ENCODE peak calls at places on chromosomes 4 and X, in six cellular contexts. T, H, V, E, Y and Q are unnamed samples.

GRCh38 chrX:129875669-129876068 is 30.3 kb upstream of the UTP14A start:
- DNase-seq in T (no peak), H (peak), V (peak), E (no peak), Y (no peak), Q (no peak)

GRCh38 chr4:120659626-120660170 is 262.8 kb downstream of the PRDM5 start:
- DNase-seq in T (no peak), H (no peak), V (peak), E (no peak), Y (no peak), Q (no peak)

GRCh38 chrX:70134116-70134477 is 850 bp downstream of the IGBP1 start:
- DNase-seq in T (no peak), H (no peak), V (peak), E (no peak), Y (no peak), Q (no peak)

GRCh38 chrX:68396953-68397352 is 36.3 kb downstream of the OPHN1 start:
- DNase-seq in T (no peak), H (no peak), V (peak), E (no peak), Y (no peak), Q (no peak)

GRCh38 chrX:72676465-72676864 is 37.6 kb downstream of the PHKA1 start:
- DNase-seq in T (no peak), H (no peak), V (no peak), E (no peak), Y (no peak), Q (no peak)

GRCh38 chrX:120365320-120365719 is 3.4 kb downstream of the ATP1B4 start:
- DNase-seq in T (peak), H (no peak), V (no peak), E (peak), Y (no peak), Q (peak)

GRCh38 chr4:114864060-114864459 is 249.4 kb downstream of the NDST4 start:
- DNase-seq in T (no peak), H (no peak), V (no peak), E (no peak), Y (no peak), Q (no peak)

GRCh38 chr4:96352051-96352517 is 512.2 kb downstream of the PDHA2 start:
- DNase-seq in T (no peak), H (no peak), V (no peak), E (no peak), Y (no peak), Q (no peak)

GRCh38 chr4:38154681-38155588 is 194.7 kb downstream of the PTTG2 start:
- DNase-seq in T (no peak), H (no peak), V (peak), E (no peak), Y (no peak), Q (no peak)

GRCh38 chr4:173990126-173990878 is 293.2 kb downstream of the FBXO8 start:
- DNase-seq in T (no peak), H (peak), V (peak), E (no peak), Y (no peak), Q (no peak)

GRCh38 chr4:87092389-87093141 is 127.9 kb downstream of the KLHL8 start:
- DNase-seq in T (no peak), H (peak), V (peak), E (peak), Y (no peak), Q (peak)

GRCh38 chr4:77172336-77172735 is 15.3 kb downstream of the CCNG2 start:
- DNase-seq in T (no peak), H (peak), V (no peak), E (no peak), Y (no peak), Q (no peak)

GRCh38 chrX:139932077-139932900 is 564 bp downstream of the ATP11C start:
- DNase-seq in T (no peak), H (no peak), V (peak), E (peak), Y (no peak), Q (peak)

GRCh38 chr4:155777971-155778710 is 19.3 kb downstream of the GUCY1B1 start:
- DNase-seq in T (no peak), H (no peak), V (no peak), E (no peak), Y (no peak), Q (no peak)

GRCh38 chr4:8294036-8294435 is 24.5 kb downstream of the HTRA3 start:
- DNase-seq in T (no peak), H (no peak), V (no peak), E (peak), Y (no peak), Q (peak)

GRCh38 chr4:100510551-100510950 is 7.3 kb downstream of the EMCN start:
- DNase-seq in T (no peak), H (no peak), V (no peak), E (no peak), Y (no peak), Q (no peak)

GRCh38 chr4:76206222-76206942 is 7.2 kb downstream of the SCARB2 start:
- DNase-seq in T (no peak), H (no peak), V (no peak), E (no peak), Y (no peak), Q (no peak)

GRCh38 chrX:154490021-154490413 is 412 bp downstream of the SLC10A3 start:
- DNase-seq in T (no peak), H (no peak), V (peak), E (no peak), Y (no peak), Q (no peak)

GRCh38 chrX:140040397-140040796 is 75.1 kb upstream of the CXorf66 start:
- DNase-seq in T (no peak), H (peak), V (no peak), E (no peak), Y (no peak), Q (no peak)

GRCh38 chr4:16026155-16026761 is 57.6 kb downstream of the PROM1 start:
- DNase-seq in T (no peak), H (no peak), V (peak), E (no peak), Y (no peak), Q (no peak)